ENCODE peak calls at places on chromosomes 13 and 19, in nine cellular contexts. W is Peyer's patch; B is CD8-positive, alpha-beta T cell; N is astrocyte of the spinal cord; E is fibroblast of gingiva; F is stimulated activated CD8-positive, alpha-beta memory T cell treated with anti-CD3 and anti-CD28 coated beads, Interleukin-15, amount 100 ng/mL, for 1 hour; H is neural crest cell; K is fibroblast of lung; Q is cardiac muscle cell. L is an unnamed sample.

GRCh38 chr13:112078879-112079526 is 12.1 kb downstream of the SOX1 start:
- DNase-seq in H (no peak), W (no peak), E (no peak), Q (no peak), N (no peak), B (no peak), K (no peak), F (no peak), L (peak; percentile 4)

GRCh38 chr19:47075179-47075811 is 26.9 kb upstream of the TMEM160 start:
- DNase-seq in N (no peak), H (no peak), Q (no peak), E (no peak), B (no peak), K (peak; percentile 22), W (no peak), F (no peak), L (no peak)

GRCh38 chr13:23146811-23147245 is 34.0 kb upstream of the SGCG start:
- DNase-seq in K (peak; percentile 82), N (no peak), H (no peak), W (no peak), Q (no peak), F (no peak), E (no peak), B (no peak), L (no peak)

GRCh38 chr13:94157705-94158218 is 321.7 kb downstream of the DCT start:
- DNase-seq in W (no peak), F (no peak), B (no peak), K (peak; percentile 92), H (no peak), E (peak; percentile 81), N (no peak), Q (no peak), L (no peak)

GRCh38 chr19:49150944-49151243 is 4.3 kb downstream of the HRC start:
- DNase-seq in F (no peak), H (no peak), N (no peak), E (no peak), Q (no peak), W (no peak), B (no peak), K (no peak), L (peak; percentile 28)

GRCh38 chr13:95915102-95915501 is 138.1 kb downstream of the UGGT2 start:
- DNase-seq in W (no peak), Q (no peak), E (no peak), K (no peak), B (no peak), N (no peak), F (no peak), H (no peak), L (no peak)

GRCh38 chr19:50333737-50334617 is 4.8 kb upstream of the KCNC3 start:
- DNase-seq in W (peak; percentile 89), K (no peak), N (no peak), Q (peak; percentile 86), H (peak; percentile 83), E (peak; percentile 19), B (peak; percentile 59), F (peak; percentile 62), L (no peak)

GRCh38 chr19:57068326-57068725 is 51.5 kb upstream of the USP29 start:
- DNase-seq in E (no peak), Q (no peak), W (no peak), K (no peak), N (no peak), B (no peak), F (no peak), H (no peak), L (no peak)

GRCh38 chr19:16660763-16661479 is at the start of gene TMEM38A:
- DNase-seq in E (no peak), H (peak; percentile 8), B (peak; percentile 2), W (peak; percentile 69), K (no peak), Q (peak; percentile 63), F (no peak), N (no peak), L (no peak)

GRCh38 chr13:32639502-32640105 is 53.4 kb downstream of the PDS5B start:
- DNase-seq in K (peak; percentile 84), E (peak; percentile 67), Q (peak; percentile 59), W (peak; percentile 83), F (peak; percentile 8), H (peak; percentile 23), N (peak; percentile 72), B (peak; percentile 10), L (no peak)

GRCh38 chr19:41995959-41996797 is 2.1 kb upstream of the ATP1A3 start:
- DNase-seq in E (no peak), K (no peak), F (no peak), Q (no peak), B (no peak), H (peak; percentile 49), W (no peak), N (no peak), L (no peak)

GRCh38 chr19:33683881-33684549 is 62.3 kb downstream of the CHST8 start:
- DNase-seq in W (no peak), H (peak; percentile 47), B (no peak), Q (peak; percentile 92), N (peak; percentile 10), E (no peak), F (no peak), K (peak; percentile 1), L (peak; percentile 27)

GRCh38 chr13:34076943-34077703 is 259.2 kb downstream of the RFC3 start:
- DNase-seq in K (peak; percentile 52), N (peak; percentile 53), F (no peak), W (no peak), H (no peak), B (no peak), E (peak; percentile 88), Q (peak; percentile 10), L (peak; percentile 38)

GRCh38 chr19:38250821-38251563 is 5.2 kb downstream of the PPP1R14A start:
- DNase-seq in E (no peak), F (no peak), B (no peak), W (peak; percentile 87), N (peak; percentile 43), Q (peak; percentile 13), K (peak; percentile 74), H (no peak), L (no peak)

GRCh38 chr19:41864374-41864773 is 4.3 kb downstream of the RPS19 start:
- DNase-seq in K (no peak), W (no peak), N (no peak), F (no peak), E (no peak), H (no peak), Q (no peak), B (no peak), L (no peak)

GRCh38 chr13:66518068-66518467 is 712.1 kb downstream of the PCDH9 start:
- DNase-seq in E (no peak), K (no peak), B (no peak), H (no peak), N (no peak), W (no peak), F (no peak), Q (no peak), L (no peak)

GRCh38 chr13:25217023-25217909 is 45.2 kb upstream of the AMER2 start:
- DNase-seq in E (peak; percentile 19), Q (no peak), H (peak; percentile 17), N (peak; percentile 9), K (peak; percentile 28), W (no peak), F (no peak), B (no peak), L (no peak)

GRCh38 chr19:48443262-48443661 is 2.5 kb upstream of the GRWD1 start:
- DNase-seq in N (no peak), E (no peak), W (no peak), Q (no peak), H (no peak), B (no peak), K (no peak), F (no peak), L (no peak)

GRCh38 chr19:18205180-18205915 is 1.5 kb upstream of the RAB3A start:
- DNase-seq in K (peak; percentile 82), Q (peak; percentile 82), E (peak; percentile 71), W (peak; percentile 90), H (peak; percentile 48), N (peak; percentile 74), F (peak; percentile 31), B (no peak), L (peak; percentile 50)

L was measured in PC-9.